ENCODE peak calls at places on chromosomes 16 and 17, in five cellular contexts. S, Y, K, R and E are unnamed samples. For H3K36me3, the result is how much of the 10 kb centered on the place peaks cover.

GRCh38 chr17:69508814-69509213 is 94.3 kb downstream of the MAP2K6 start:
- DNase-seq in S (no peak), Y (no peak), K (no peak), R (no peak), E (no peak)

GRCh38 chr17:42061641-42062487 is 11.5 kb upstream of the C17orf113 start:
- DNase-seq in S (peak), Y (no peak), K (no peak), R (no peak), E (no peak)

GRCh38 chr16:3643095-3643730 is 11.3 kb upstream of the DNASE1 start:
- DNase-seq in S (peak), Y (no peak), K (no peak), R (no peak), E (no peak)

GRCh38 chr17:14118951-14119350 is 49.6 kb downstream of the COX10 start:
- DNase-seq in S (no peak), Y (no peak), K (no peak), R (no peak), E (peak)

GRCh38 chr17:56021681-56022205 is 131.5 kb upstream of the ANKFN1 start:
- DNase-seq in S (no peak), Y (no peak), K (no peak), R (no peak), E (no peak)

GRCh38 chr16:27374794-27375499 is 27.0 kb upstream of the IL21R start:
- DNase-seq in S (peak), Y (peak), K (peak), R (peak), E (no peak)

GRCh38 chr17:17724307-17724921 is 43.2 kb downstream of the RAI1 start:
- DNase-seq in S (peak), Y (no peak), K (no peak), R (peak), E (no peak)

GRCh38 chr16:11182381-11182780 is 73.6 kb downstream of the SOCS1 start:
- DNase-seq in S (peak), Y (no peak), K (no peak), R (no peak), E (no peak)

GRCh38 chr17:16929281-16929680 is 42.6 kb downstream of the TNFRSF13B start:
- DNase-seq in S (peak), Y (no peak), K (no peak), R (no peak), E (no peak)

GRCh38 chr17:71176315-71176714 is 944.5 kb upstream of the SOX9 start:
- DNase-seq in S (no peak), Y (no peak), K (no peak), R (no peak), E (no peak)

GRCh38 chr17:12537436-12537835 is 128.3 kb upstream of the MYOCD start:
- DNase-seq in S (no peak), Y (no peak), K (no peak), R (no peak), E (no peak)

DNA sequence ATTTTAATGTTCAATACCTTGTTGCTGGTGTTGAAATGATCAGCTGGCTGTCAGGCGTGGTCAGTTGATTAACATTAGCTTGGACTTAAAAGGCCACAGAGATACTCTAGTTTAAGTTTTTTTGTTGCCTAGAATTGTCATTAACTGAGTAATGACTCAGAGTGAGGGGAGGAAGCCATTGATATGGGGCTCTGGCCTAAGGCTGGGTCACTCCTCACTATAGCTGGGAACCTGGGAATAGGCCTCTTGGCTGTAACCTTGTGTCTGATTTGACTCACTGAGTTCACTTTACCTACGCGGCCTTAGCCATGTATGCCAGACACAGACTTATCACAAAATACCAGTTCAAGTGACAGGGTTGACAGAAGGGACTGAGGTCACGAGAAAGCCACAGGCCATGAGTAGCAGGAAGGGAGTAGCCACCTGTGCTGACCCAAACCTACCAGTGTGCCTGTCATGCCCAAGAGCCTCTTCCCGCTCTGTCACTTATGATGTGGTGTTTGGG is 37.9 kb upstream of the ADCY7 start:
- DNase-seq in S (no peak), Y (no peak), K (no peak), R (peak), E (no peak)
- H3K36me3 ChIP-seq in S (under half), Y (under half), K (under half), R (under half), E (under half)

GRCh38 chr17:28391401-28391800 is 14.6 kb downstream of the SLC46A1 start:
- DNase-seq in S (no peak), Y (no peak), K (no peak), R (no peak), E (no peak)
- H3K36me3 ChIP-seq in S (under half), Y (under half), K (under half), R (under half), E (under half)

GRCh38 chr17:57980522-57980921 is 7.5 kb downstream of the VEZF1 start:
- DNase-seq in S (no peak), Y (no peak), K (no peak), R (no peak), E (no peak)
- H3K36me3 ChIP-seq in S (under half), Y (under half), K (under half), R (half or more), E (under half)

GRCh38 chr16:71914802-71915201 is 19.5 kb downstream of the IST1 start:
- DNase-seq in S (no peak), Y (no peak), K (no peak), R (no peak), E (no peak)
- H3K36me3 ChIP-seq in S (under half), Y (under half), K (under half), R (half or more), E (under half)

GRCh38 chr17:82941021-82942001 is 101.5 kb upstream of the ZNF750 start:
- DNase-seq in S (no peak), Y (no peak), K (no peak), R (no peak), E (no peak)

GRCh38 chr17:82943751-82944150 is 103.9 kb upstream of the ZNF750 start:
- DNase-seq in S (no peak), Y (no peak), K (no peak), R (no peak), E (no peak)

GRCh38 chr17:82944990-82945389 is 105.2 kb upstream of the ZNF750 start:
- DNase-seq in S (no peak), Y (no peak), K (no peak), R (peak), E (no peak)

GRCh38 chr17:82942166-82943130 is 102.6 kb upstream of the ZNF750 start:
- DNase-seq in S (no peak), Y (no peak), K (no peak), R (no peak), E (no peak)

GRCh38 chr17:82943339-82943738 is 103.5 kb upstream of the ZNF750 start:
- DNase-seq in S (no peak), Y (no peak), K (no peak), R (no peak), E (no peak)
- H3K36me3 ChIP-seq in S (under half), Y (under half), K (under half), R (half or more), E (under half)

GRCh38 chr17:65196617-65197016 is 59.4 kb downstream of the RGS9 start:
- DNase-seq in S (no peak), Y (no peak), K (no peak), R (no peak), E (no peak)

GRCh38 chr17:65193305-65194293 is 56.4 kb downstream of the RGS9 start:
- DNase-seq in S (no peak), Y (no peak), K (no peak), R (no peak), E (no peak)

GRCh38 chr17:65195716-65196115 is 58.5 kb downstream of the RGS9 start:
- DNase-seq in S (no peak), Y (no peak), K (no peak), R (no peak), E (no peak)

GRCh38 chr17:65191805-65192740 is 54.9 kb downstream of the RGS9 start:
- DNase-seq in S (peak), Y (no peak), K (no peak), R (no peak), E (no peak)

GRCh38 chr17:65194670-65195334 is 57.6 kb downstream of the RGS9 start:
- DNase-seq in S (no peak), Y (no peak), K (no peak), R (no peak), E (no peak)
- H3K36me3 ChIP-seq in S (under half), Y (under half), K (under half), R (under half), E (under half)

GRCh38 chr17:37261286-37261685 is 114.5 kb upstream of the C17orf78 start:
- DNase-seq in S (no peak), Y (no peak), K (no peak), R (no peak), E (no peak)

GRCh38 chr17:37255434-37255833 is 120.4 kb upstream of the C17orf78 start:
- DNase-seq in S (no peak), Y (no peak), K (no peak), R (no peak), E (no peak)

GRCh38 chr17:37259030-37259735 is 116.6 kb upstream of the C17orf78 start:
- DNase-seq in S (no peak), Y (no peak), K (no peak), R (no peak), E (no peak)

GRCh38 chr17:37256627-37257026 is 119.2 kb upstream of the C17orf78 start:
- DNase-seq in S (no peak), Y (no peak), K (no peak), R (no peak), E (no peak)
- H3K36me3 ChIP-seq in S (under half), Y (under half), K (under half), R (under half), E (under half)